ENCODE peak calls at places on chromosomes 7 and 10, in nine cellular contexts. O, P, G, U, L, V, Z, W and B are unnamed samples.

GRCh38 chr10:8254350-8254749 is 199.9 kb downstream of the GATA3 start:
- DNase-seq in O (no peak), P (no peak), G (no peak), U (no peak), L (no peak), V (no peak), Z (no peak), W (no peak), B (no peak)

GRCh38 chr10:103226011-103226410 is 19.7 kb upstream of the RPEL1 start:
- DNase-seq in O (no peak), P (peak; percentile 59), G (no peak), U (no peak), L (no peak), V (no peak), Z (no peak), W (no peak), B (no peak)

GRCh38 chr10:15348579-15348978 is 22.5 kb downstream of the FAM171A1 start:
- DNase-seq in O (no peak), P (no peak), G (no peak), U (peak; percentile 73), L (no peak), V (no peak), Z (no peak), W (no peak), B (peak; percentile 63)

GRCh38 chr7:93146036-93146435 is 2.1 kb downstream of the SAMD9L start:
- DNase-seq in O (peak; percentile 20), P (no peak), G (no peak), U (no peak), L (no peak), V (no peak), Z (no peak), W (no peak), B (no peak)

GRCh38 chr7:30171753-30172447 is 37.1 kb downstream of the MTURN start:
- DNase-seq in O (no peak), P (no peak), G (no peak), U (no peak), L (peak; percentile 41), V (no peak), Z (no peak), W (no peak), B (no peak)

GRCh38 chr10:99815611-99816010 is 33.2 kb downstream of the ABCC2 start:
- DNase-seq in O (no peak), P (no peak), G (no peak), U (peak; percentile 49), L (peak; percentile 1), V (no peak), Z (no peak), W (no peak), B (no peak)

GRCh38 chr7:28591725-28592331 is 179.5 kb downstream of the CREB5 start:
- DNase-seq in O (no peak), P (no peak), G (no peak), U (no peak), L (no peak), V (no peak), Z (no peak), W (no peak), B (no peak)

GRCh38 chr10:96280859-96281258 is 9.5 kb upstream of the BLNK start:
- DNase-seq in O (no peak), P (no peak), G (no peak), U (no peak), L (no peak), V (no peak), Z (no peak), W (no peak), B (no peak)

GRCh38 chr7:71419546-71420337 is 287.8 kb downstream of the GALNT17 start:
- DNase-seq in O (no peak), P (no peak), G (no peak), U (no peak), L (no peak), V (no peak), Z (no peak), W (no peak), B (no peak)

GRCh38 chr7:114820993-114821945 is 100.6 kb upstream of the MDFIC start:
- DNase-seq in O (no peak), P (no peak), G (no peak), U (peak; percentile 77), L (peak; percentile 50), V (no peak), Z (no peak), W (no peak), B (no peak)

GRCh38 chr10:89515031-89515841 is 20.2 kb downstream of the SLC16A12 start:
- DNase-seq in O (no peak), P (peak; percentile 96), G (no peak), U (peak; percentile 90), L (peak; percentile 100), V (no peak), Z (no peak), W (no peak), B (no peak)

GRCh38 chr7:1536105-1536767 is 5.7 kb downstream of the MAFK start:
- DNase-seq in O (no peak), P (no peak), G (no peak), U (no peak), L (no peak), V (no peak), Z (no peak), W (no peak), B (peak; percentile 65)

GRCh38 chr7:32659853-32660252 is 164.6 kb downstream of the AVL9 start:
- DNase-seq in O (no peak), P (no peak), G (no peak), U (no peak), L (no peak), V (no peak), Z (no peak), W (no peak), B (no peak)

GRCh38 chr10:109187677-109188076 is 735.6 kb downstream of the XPNPEP1 start:
- DNase-seq in O (no peak), P (no peak), G (no peak), U (no peak), L (peak; percentile 8), V (no peak), Z (no peak), W (no peak), B (no peak)